ENCODE peak calls at places on chromosome 1, in five cellular contexts. M is H9, E is breast epithelium, N is AML-193, B is Calu3. P is an unnamed sample.

GRCh38 chr1:91245437-91245836 is 159.2 kb downstream of the HFM1 start:
- DNase-seq in M (no peak), B (no peak), E (no peak), N (no peak), P (no peak)

GRCh38 chr1:172720325-172720724 is 61.4 kb downstream of the FASLG start:
- DNase-seq in N (no peak), B (no peak), M (peak), E (no peak), P (no peak)

GRCh38 chr1:16421201-16421600 is 16.0 kb downstream of the SPATA21 start:
- DNase-seq in E (no peak), N (no peak), B (no peak), M (no peak), P (no peak)

GRCh38 chr1:63305043-63305442 is 17.3 kb upstream of the FOXD3 start:
- DNase-seq in E (no peak), M (no peak), B (no peak), N (no peak), P (no peak)

GRCh38 chr1:145751491-145752021 is 32.3 kb downstream of the CD160 start:
- DNase-seq in B (no peak), M (no peak), E (no peak), N (no peak), P (peak)

GRCh38 chr1:90821793-90822359 is 104.8 kb upstream of the BARHL2 start:
- DNase-seq in M (no peak), B (peak), N (no peak), E (no peak), P (no peak)

GRCh38 chr1:67713071-67713806 is 28.2 kb downstream of the GADD45A start:
- DNase-seq in E (no peak), M (no peak), B (peak), N (no peak), P (no peak)

GRCh38 chr1:153624965-153625611 is 2.2 kb downstream of the S100A13 start:
- DNase-seq in M (no peak), B (no peak), N (no peak), E (no peak), P (no peak)

GRCh38 chr1:233367057-233367759 is 39.7 kb downstream of the MAP3K21 start:
- DNase-seq in B (peak), E (no peak), N (no peak), M (peak), P (no peak)

GRCh38 chr1:88683516-88683847 is 591 bp upstream of the PKN2 start:
- DNase-seq in M (no peak), E (peak), N (no peak), B (peak), P (no peak)